ENCODE peak calls at places on chromosomes 5 and 9, in ten cellular contexts. X is NCI-H1092 treated with DMSO at 0.1 percent for 48 hours; K is effector memory CD4-positive, alpha-beta T cell; N is A549; G is activated naive CD8-positive, alpha-beta T cell treated with anti-CD3 and anti-CD28 coated beads for 36 hours; D is activated CD4-positive, alpha-beta T cell treated with anti-CD3 and anti-CD28 coated beads for 36 hours; Y is fibroblast of the aortic adventitia; F is AG10803; H is D341Med; J is cerebellar cortex. E is an unnamed sample.
A peak's percentile ranks its signal among the peaks of the same experiment; 100 is the strongest.

GRCh38 chr5:6759401-6759800 is 46.2 kb downstream of the TENT4A start:
- DNase-seq in F (no peak), X (no peak), J (no peak), Y (peak; percentile 12), K (no peak), G (no peak), N (peak; percentile 56), D (no peak), H (no peak), E (no peak)

GRCh38 chr5:141565826-141566575 is 52.8 kb downstream of the DIAPH1 start:
- DNase-seq in H (no peak), K (no peak), D (no peak), J (no peak), N (no peak), G (no peak), X (no peak), Y (no peak), F (no peak), E (no peak)

GRCh38 chr9:111975709-111976108 is 79.1 kb downstream of the UGCG start:
- DNase-seq in J (peak; percentile 57), N (peak; percentile 59), D (peak; percentile 54), H (peak; percentile 60), K (no peak), F (no peak), G (peak; percentile 12), X (peak; percentile 69), Y (no peak), E (peak; percentile 58)

GRCh38 chr9:97900738-97901565 is 21.3 kb downstream of the TRMO start:
- DNase-seq in F (peak; percentile 55), J (peak; percentile 77), D (no peak), H (peak; percentile 65), G (no peak), X (peak; percentile 5), Y (peak; percentile 73), N (peak; percentile 59), K (no peak), E (peak; percentile 57)

GRCh38 chr9:108521063-108521462 is 334.7 kb downstream of the ACTL7B start:
- DNase-seq in X (no peak), H (no peak), F (peak; percentile 57), Y (peak; percentile 72), K (no peak), G (no peak), N (no peak), J (no peak), D (no peak), E (no peak)

GRCh38 chr5:80654054-80654390 is 430 bp upstream of the MSH3 start:
- DNase-seq in H (peak; percentile 62), Y (no peak), K (no peak), F (no peak), D (peak; percentile 59), X (no peak), G (no peak), J (no peak), N (peak; percentile 6), E (peak; percentile 29)

GRCh38 chr9:16869140-16869903 is 1.1 kb downstream of the BNC2 start:
- DNase-seq in N (no peak), J (no peak), Y (peak; percentile 65), X (peak; percentile 28), G (no peak), D (no peak), H (no peak), K (no peak), F (no peak), E (peak; percentile 23)

GRCh38 chr9:86943223-86943870 is 4.0 kb downstream of the GAS1 start:
- DNase-seq in D (no peak), Y (peak; percentile 71), K (no peak), J (no peak), H (no peak), G (no peak), N (peak; percentile 7), F (peak; percentile 66), X (peak; percentile 48), E (no peak)

GRCh38 chr5:105392710-105393149 is 1830.1 kb upstream of the NUDT12 start:
- DNase-seq in X (no peak), N (no peak), F (no peak), H (no peak), G (no peak), Y (no peak), K (no peak), J (no peak), D (no peak), E (no peak)

GRCh38 chr9:6910032-6910431 is 152.3 kb downstream of the KDM4C start:
- DNase-seq in N (peak; percentile 15), K (no peak), X (no peak), F (peak; percentile 25), D (no peak), Y (peak; percentile 47), J (no peak), H (no peak), G (no peak), E (no peak)

GRCh38 chr9:88657893-88658292 is 122.9 kb downstream of the NXNL2 start:
- DNase-seq in F (no peak), G (no peak), J (no peak), D (no peak), X (no peak), Y (peak; percentile 59), N (peak; percentile 80), H (no peak), K (no peak), E (no peak)

E was measured in NCI-H82.